ENCODE peak calls at places on chromosomes 6 and 20, in seven cellular contexts. G is AG04450, T is GM06990, L is Peyer's patch, V is astrocyte of the cerebellum, X is tibial nerve, S is AG10803. J is an unnamed sample.

GRCh38 chr6:168968228-168968627 is 285.4 kb downstream of the THBS2 start:
- DNase-seq in G (no peak), V (peak; percentile 95), X (peak; percentile 26), L (no peak), T (no peak), S (peak; percentile 99), J (peak; percentile 90)

GRCh38 chr6:74705451-74705850 is 500.4 kb downstream of the COL12A1 start:
- DNase-seq in X (no peak), T (no peak), V (no peak), S (peak; percentile 24), G (no peak), L (no peak), J (no peak)

GRCh38 chr6:158057213-158057987 is 75.7 kb downstream of the SYNJ2 start:
- DNase-seq in V (peak; percentile 82), G (peak; percentile 78), X (no peak), T (no peak), L (no peak), S (peak; percentile 95), J (peak; percentile 64)

GRCh38 chr6:160378886-160379285 is 30.7 kb downstream of the SLC22A3 start:
- DNase-seq in T (no peak), S (no peak), X (no peak), L (no peak), V (no peak), G (no peak), J (no peak)

GRCh38 chr6:22880686-22881433 is 311.5 kb downstream of the HDGFL1 start:
- DNase-seq in G (peak; percentile 95), L (no peak), S (peak; percentile 97), V (peak; percentile 97), X (no peak), T (no peak), J (peak; percentile 93)

GRCh38 chr6:33080127-33081089 is 4.6 kb downstream of the HLA-DPB1 start:
- DNase-seq in L (peak; percentile 68), G (no peak), S (peak; percentile 29), X (peak; percentile 31), T (no peak), V (no peak), J (no peak)

GRCh38 chr6:17923401-17923863 is 64.0 kb downstream of the KIF13A start:
- DNase-seq in V (no peak), T (no peak), L (no peak), X (no peak), S (peak; percentile 72), G (no peak), J (no peak)

GRCh38 chr20:21703740-21704407 is 1.6 kb upstream of the PAX1 start:
- DNase-seq in L (no peak), G (no peak), X (no peak), T (no peak), V (no peak), S (no peak), J (no peak)

GRCh38 chr6:136989591-136990578 is 54.9 kb downstream of the IL20RA start:
- DNase-seq in V (no peak), G (no peak), T (no peak), S (no peak), L (no peak), X (no peak), J (no peak)

GRCh38 chr6:21398741-21399140 is 194.8 kb upstream of the SOX4 start:
- DNase-seq in L (no peak), T (no peak), V (no peak), S (no peak), X (no peak), G (no peak), J (no peak)

GRCh38 chr6:94052754-94053153 is 633.4 kb upstream of the EPHA7 start:
- DNase-seq in S (no peak), V (no peak), L (no peak), G (no peak), X (no peak), T (no peak), J (no peak)

GRCh38 chr20:14667241-14667640 is 329.8 kb upstream of the FLRT3 start:
- DNase-seq in T (no peak), V (no peak), G (no peak), S (no peak), X (no peak), L (no peak), J (no peak)

GRCh38 chr6:36116066-36116465 is 14.2 kb upstream of the MAPK13 start:
- DNase-seq in S (no peak), G (no peak), V (no peak), T (no peak), X (no peak), L (no peak), J (no peak)

GRCh38 chr6:16651871-16652270 is 109.4 kb downstream of the ATXN1 start:
- DNase-seq in L (no peak), S (no peak), X (no peak), G (no peak), V (no peak), T (peak; percentile 38), J (no peak)

GRCh38 chr6:43909474-43910148 is 139.6 kb downstream of the VEGFA start:
- DNase-seq in V (no peak), T (no peak), S (no peak), L (no peak), X (no peak), G (no peak), J (no peak)
- TF ChIP-seq CTCF in V (no peak), T (no peak), S (no peak), L (no peak), X (no peak), G (no peak), J (no peak)

GRCh38 chr20:63233924-63234323 is 1.8 kb upstream of the BIRC7 start:
- DNase-seq in L (no peak), S (no peak), G (no peak), X (no peak), V (no peak), T (no peak), J (no peak)

GRCh38 chr20:63232235-63233060 is 3.3 kb upstream of the BIRC7 start:
- DNase-seq in T (no peak), S (peak; percentile 78), X (no peak), V (peak; percentile 60), G (peak; percentile 76), L (no peak), J (peak; percentile 46)

GRCh38 chr20:63233061-63233344 is 2.7 kb upstream of the BIRC7 start:
- DNase-seq in L (no peak), G (no peak), S (no peak), V (no peak), T (no peak), X (no peak), J (no peak)

GRCh38 chr20:63228786-63229185 is 6.9 kb upstream of the BIRC7 start:
- DNase-seq in L (no peak), X (no peak), V (no peak), G (no peak), T (no peak), S (no peak), J (no peak)

GRCh38 chr20:63230800-63231268 is 4.9 kb upstream of the BIRC7 start:
- DNase-seq in V (peak; percentile 31), L (no peak), X (no peak), S (peak; percentile 68), T (no peak), G (no peak), J (peak; percentile 19)
- TF ChIP-seq CTCF in V (peak; percentile 80), L (peak; percentile 23), X (peak; percentile 68), S (peak; percentile 72), T (peak; percentile 14), G (peak; percentile 72), J (peak; percentile 85)

GRCh38 chr6:138988469-138988834 is 399 bp upstream of the REPS1 start:
- DNase-seq in G (no peak), S (peak; percentile 17), V (no peak), X (no peak), L (no peak), T (no peak), J (no peak)
- TF ChIP-seq CTCF in G (no peak), S (no peak), V (no peak), X (no peak), L (no peak), T (no peak), J (no peak)

DNA sequence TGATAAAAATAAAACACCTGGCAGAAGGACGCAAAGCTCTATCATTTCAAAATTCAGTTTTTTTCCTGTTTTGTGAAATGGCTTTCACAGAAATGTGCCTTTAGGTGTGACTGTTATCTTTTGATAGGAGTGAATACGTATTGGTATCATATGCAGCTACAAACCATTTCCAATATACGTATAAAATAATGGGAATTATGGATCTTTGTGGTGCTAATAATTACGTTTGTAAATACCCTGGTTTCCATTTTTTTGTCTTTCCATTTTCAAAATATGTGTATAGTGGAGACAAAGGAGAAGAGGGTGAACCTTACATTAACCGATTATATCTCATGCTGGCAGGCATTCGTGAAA is 108.7 kb upstream of the GMDS start:
- DNase-seq in S (no peak), T (no peak), L (no peak), X (no peak), G (no peak), V (no peak), J (no peak)
- TF ChIP-seq CTCF in S (no peak), T (no peak), L (no peak), X (no peak), G (no peak), V (no peak), J (no peak)

GRCh38 chr20:49028684-49029083 is 17.4 kb upstream of the CSE1L start:
- DNase-seq in V (no peak), L (no peak), X (no peak), G (no peak), T (no peak), S (peak; percentile 55), J (no peak)
- TF ChIP-seq CTCF in V (peak; percentile 49), L (no peak), X (no peak), G (peak; percentile 54), T (peak; percentile 34), S (peak; percentile 53), J (peak; percentile 50)

GRCh38 chr20:23062632-23063031 is 13.2 kb upstream of the THBD start:
- DNase-seq in G (no peak), S (no peak), V (no peak), T (no peak), L (no peak), X (no peak), J (no peak)

GRCh38 chr20:23061262-23061661 is 11.8 kb upstream of the THBD start:
- DNase-seq in X (no peak), L (no peak), T (no peak), G (no peak), V (no peak), S (no peak), J (no peak)

GRCh38 chr20:23060629-23061028 is 11.2 kb upstream of the THBD start:
- DNase-seq in L (no peak), S (no peak), T (no peak), X (no peak), V (no peak), G (no peak), J (no peak)

GRCh38 chr20:23063573-23063972 is 14.1 kb upstream of the THBD start:
- DNase-seq in V (no peak), G (no peak), S (no peak), X (no peak), T (no peak), L (no peak), J (no peak)

GRCh38 chr20:23061713-23062561 is 12.5 kb upstream of the THBD start:
- DNase-seq in V (no peak), T (no peak), S (peak; percentile 84), L (no peak), X (no peak), G (peak; percentile 21), J (no peak)
- TF ChIP-seq CTCF in V (peak; percentile 51), T (peak; percentile 31), S (peak; percentile 79), L (no peak), X (peak; percentile 10), G (peak; percentile 63), J (peak; percentile 64)

GRCh38 chr6:29016559-29017427 is 11.7 kb upstream of the ZNF311 start:
- DNase-seq in X (peak; percentile 77), T (peak; percentile 77), V (peak; percentile 66), S (peak; percentile 67), G (peak; percentile 42), L (peak; percentile 80), J (peak; percentile 43)
- TF ChIP-seq CTCF in X (peak; percentile 66), T (peak; percentile 87), V (peak; percentile 85), S (peak; percentile 90), G (peak; percentile 91), L (peak; percentile 84), J (peak; percentile 87)

J was measured in AG09319.